ENCODE peak calls at places on chromosomes 13 and 19, in nine cellular contexts. F is coronary artery; O is ecto neural progenitor cell; G is AG08396; Q is LHCN-M2; P is stimulated activated CD4-positive, alpha-beta T cell treated with anti-CD3 and anti-CD28 coated beads, Interleukin-2, amount 100 ng/mL, for 48 hours; U is PC-9; I is AG20443; A is NCI-H187. S is an unnamed sample.

GRCh38 chr13:98576963-98577822 is at the start of gene STK24:
- DNase-seq in Q (peak), F (peak), A (peak), U (peak), G (peak), O (peak), P (peak), I (peak), S (peak)

GRCh38 chr19:41377977-41378707 is 1.8 kb downstream of the TMEM91 start:
- DNase-seq in O (peak), U (no peak), Q (no peak), P (no peak), A (no peak), G (no peak), F (no peak), I (no peak), S (peak)

GRCh38 chr13:71242191-71242590 is 624.8 kb downstream of the DACH1 start:
- DNase-seq in U (no peak), P (no peak), Q (no peak), I (peak), A (no peak), G (no peak), F (no peak), O (peak), S (no peak)

GRCh38 chr13:29594710-29595379 is 643 bp downstream of the SLC7A1 start:
- DNase-seq in I (peak), G (peak), F (peak), Q (peak), U (peak), P (peak), O (peak), A (no peak), S (peak)

GRCh38 chr19:7748171-7748570 is 837 bp upstream of the CD209 start:
- DNase-seq in O (no peak), I (no peak), Q (no peak), P (no peak), G (no peak), A (no peak), F (no peak), U (no peak), S (no peak)

GRCh38 chr13:42798118-42798517 is 16.7 kb downstream of the FAM216B start:
- DNase-seq in U (no peak), I (peak), F (no peak), G (no peak), A (no peak), Q (no peak), P (no peak), O (no peak), S (no peak)

GRCh38 chr13:33188093-33188882 is 97.3 kb downstream of the STARD13 start:
- DNase-seq in P (no peak), Q (peak), F (no peak), A (no peak), G (no peak), U (no peak), I (no peak), O (no peak), S (no peak)

GRCh38 chr13:66543780-66544179 is 686.4 kb downstream of the PCDH9 start:
- DNase-seq in U (no peak), O (no peak), A (no peak), I (no peak), Q (no peak), P (no peak), F (no peak), G (no peak), S (no peak)

GRCh38 chr13:64551755-64552154 is 2678.4 kb downstream of the PCDH9 start:
- DNase-seq in U (no peak), F (no peak), P (no peak), Q (peak), I (no peak), O (no peak), A (no peak), G (no peak), S (no peak)

GRCh38 chr19:44875666-44876418 is 15.2 kb upstream of the TOMM40 start:
- DNase-seq in F (no peak), U (peak), A (no peak), O (no peak), G (no peak), P (no peak), I (no peak), Q (peak), S (no peak)

GRCh38 chr19:13010038-13010991 is 15.0 kb downstream of the NFIX start:
- DNase-seq in O (no peak), U (no peak), A (no peak), G (no peak), F (peak), I (no peak), Q (no peak), P (no peak), S (no peak)

GRCh38 chr13:47119568-47120080 is 222.8 kb upstream of the HTR2A start:
- DNase-seq in Q (no peak), U (no peak), O (no peak), A (no peak), I (no peak), P (no peak), F (no peak), G (no peak), S (no peak)

GRCh38 chr19:13001502-13002388 is 6.5 kb downstream of the NFIX start:
- DNase-seq in F (peak), U (no peak), I (no peak), A (no peak), G (no peak), P (no peak), O (no peak), Q (no peak), S (no peak)

GRCh38 chr13:113816248-113816924 is 47.5 kb downstream of the GAS6 start:
- DNase-seq in O (no peak), G (peak), Q (peak), U (no peak), A (no peak), P (no peak), F (no peak), I (peak), S (no peak)